ENCODE peak calls at places on chromosomes 2 and 18, in nine cellular contexts. R, U, M, D, I, W, P, C and E are unnamed samples.

GRCh38 chr2:195782156-195782555 is 125.1 kb downstream of the SLC39A10 start:
- DNase-seq in C (no peak), U (no peak), W (no peak), P (no peak), M (no peak), R (no peak), I (no peak), D (no peak), E (no peak)

GRCh38 chr2:1653956-1654695 is 90.2 kb downstream of the PXDN start:
- DNase-seq in D (no peak), P (no peak), W (no peak), M (no peak), I (no peak), R (no peak), C (no peak), U (no peak), E (no peak)

GRCh38 chr2:44330801-44331200 is 30.5 kb downstream of the PREPL start:
- DNase-seq in D (no peak), I (no peak), C (no peak), P (no peak), U (no peak), R (no peak), W (no peak), M (no peak), E (no peak)

GRCh38 chr2:231933916-231934401 is 7.8 kb upstream of the NPPC start:
- DNase-seq in R (peak; percentile 100), C (no peak), I (no peak), D (no peak), P (peak; percentile 34), M (no peak), U (no peak), W (no peak), E (peak; percentile 61)

GRCh38 chr2:130286983-130287655 is 55.6 kb upstream of the IMP4 start:
- DNase-seq in P (peak; percentile 48), C (no peak), M (no peak), D (no peak), W (no peak), R (no peak), I (no peak), U (no peak), E (no peak)

GRCh38 chr18:67733094-67733493 is 216.6 kb upstream of the DSEL start:
- DNase-seq in D (no peak), U (no peak), C (no peak), P (no peak), M (no peak), R (no peak), W (no peak), I (no peak), E (no peak)

GRCh38 chr2:241814571-241815476 is 5.8 kb downstream of the NEU4 start:
- DNase-seq in R (no peak), U (peak; percentile 58), P (peak; percentile 71), M (no peak), C (peak; percentile 18), I (no peak), W (no peak), D (no peak), E (no peak)

GRCh38 chr2:28407976-28408690 is 15.5 kb downstream of the FOSL2 start:
- DNase-seq in D (no peak), W (no peak), R (no peak), U (peak; percentile 67), C (no peak), I (no peak), M (peak; percentile 46), P (no peak), E (no peak)

GRCh38 chr18:12934454-12935071 is 13.2 kb upstream of the SEH1L start:
- DNase-seq in D (peak; percentile 47), U (peak; percentile 85), P (peak; percentile 80), R (peak; percentile 82), M (peak; percentile 81), C (peak; percentile 80), I (peak; percentile 90), W (peak; percentile 91), E (peak; percentile 75)

GRCh38 chr2:207330912-207331311 is 165.2 kb upstream of the KLF7 start:
- DNase-seq in W (no peak), D (peak; percentile 97), R (no peak), C (no peak), I (no peak), P (no peak), M (no peak), U (no peak), E (peak; percentile 64)

GRCh38 chr2:241843321-241844065 is 15.2 kb downstream of the PDCD1 start:
- DNase-seq in U (no peak), M (peak; percentile 47), I (no peak), W (no peak), C (peak; percentile 20), R (no peak), D (no peak), P (peak; percentile 76), E (peak; percentile 10)

GRCh38 chr2:45860136-45861106 is 208.9 kb downstream of the PRKCE start:
- DNase-seq in D (no peak), W (peak; percentile 21), M (no peak), U (no peak), P (no peak), I (peak; percentile 68), R (peak; percentile 84), C (no peak), E (peak; percentile 78)

GRCh38 chr2:226752887-226753286 is 46.7 kb downstream of the IRS1 start:
- DNase-seq in D (no peak), W (no peak), C (no peak), U (no peak), M (no peak), R (no peak), I (no peak), P (no peak), E (no peak)

GRCh38 chr2:226754821-226755536 is 44.6 kb downstream of the IRS1 start:
- DNase-seq in U (no peak), C (no peak), D (no peak), R (no peak), W (no peak), I (no peak), P (no peak), M (no peak), E (no peak)

GRCh38 chr2:226758886-226759660 is 40.5 kb downstream of the IRS1 start:
- DNase-seq in W (no peak), R (peak; percentile 90), U (no peak), D (no peak), I (no peak), M (no peak), P (no peak), C (no peak), E (no peak)

GRCh38 chr2:226759768-226760167 is 39.9 kb downstream of the IRS1 start:
- DNase-seq in U (no peak), W (no peak), D (no peak), I (no peak), P (no peak), M (no peak), C (no peak), R (peak; percentile 27), E (no peak)

DNA sequence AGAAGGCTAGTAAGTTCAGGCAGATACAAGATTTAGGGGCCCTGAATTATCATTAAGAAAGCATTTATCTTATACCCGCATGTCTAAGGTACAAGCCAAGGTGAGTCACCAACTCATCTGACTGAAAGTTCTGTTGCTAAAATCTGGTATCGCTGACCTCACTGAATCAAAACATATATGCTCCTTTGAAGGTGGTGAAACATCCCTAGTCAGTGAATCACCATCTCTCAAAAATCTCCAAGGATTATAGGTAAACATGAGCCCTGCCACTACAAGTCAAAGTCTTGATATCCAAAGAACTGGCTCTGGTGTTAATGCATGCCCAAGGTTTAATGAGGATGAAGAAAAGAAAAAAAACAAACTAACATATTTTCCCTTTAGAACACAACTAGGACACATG is 43.5 kb downstream of the IRS1 start:
- DNase-seq in D (peak; percentile 81), I (no peak), R (no peak), C (no peak), M (no peak), W (peak; percentile 35), U (no peak), P (no peak), E (no peak)
- H3K4me3 ChIP-seq in D (no peak overlapping the region), I (no peak overlapping the region), R (no peak overlapping the region), C (no peak overlapping the region), M (no peak overlapping the region), W (no peak overlapping the region), U (no peak overlapping the region), P (no peak overlapping the region), E (no peak overlapping the region)

GRCh38 chr18:59593291-59593717 is 103.9 kb downstream of the CCBE1 start:
- DNase-seq in P (no peak), R (no peak), W (no peak), C (no peak), M (no peak), D (no peak), U (no peak), I (no peak), E (no peak)
- H3K27me3 ChIP-seq in P (no peaks in the 10 kb centered on the region), R (no peaks in the 10 kb centered on the region), W (no peaks in the 10 kb centered on the region), C (no peaks in the 10 kb centered on the region), M (no peaks in the 10 kb centered on the region), D (no peaks in the 10 kb centered on the region), U (no peaks in the 10 kb centered on the region), I (peaks cover 16% of the 10 kb centered on the region), E (no peaks in the 10 kb centered on the region)

GRCh38 chr18:36187138-36187825 is at the start of gene MOCOS:
- DNase-seq in P (peak; percentile 97), C (no peak), W (peak; percentile 73), D (peak; percentile 23), I (peak; percentile 81), R (peak; percentile 6), M (peak; percentile 96), U (peak; percentile 89), E (peak; percentile 47)

GRCh38 chr18:36186461-36187137 is 698 bp upstream of the MOCOS start:
- DNase-seq in U (no peak), D (no peak), C (no peak), W (peak; percentile 11), R (no peak), P (peak; percentile 77), I (no peak), M (peak; percentile 80), E (no peak)

GRCh38 chr18:36185157-36185556 is 2.1 kb upstream of the MOCOS start:
- DNase-seq in M (no peak), C (no peak), I (no peak), P (no peak), R (no peak), D (no peak), W (no peak), U (no peak), E (no peak)

GRCh38 chr18:36183987-36184386 is 3.3 kb upstream of the MOCOS start:
- DNase-seq in D (no peak), R (no peak), P (no peak), U (no peak), W (no peak), I (no peak), C (no peak), M (no peak), E (no peak)

GRCh38 chr18:36185901-36186460 is 1.3 kb upstream of the MOCOS start:
- DNase-seq in D (no peak), R (no peak), C (no peak), M (no peak), P (no peak), I (no peak), W (no peak), U (no peak), E (no peak)
- H3K4me3 ChIP-seq in D (no peak overlapping the region), R (no peak overlapping the region), C (no peak overlapping the region), M (no peak overlapping the region), P (peak overlapping the region; percentile 73), I (no peak overlapping the region), W (no peak overlapping the region), U (peak overlapping the region; percentile 56), E (no peak overlapping the region)

DNA sequence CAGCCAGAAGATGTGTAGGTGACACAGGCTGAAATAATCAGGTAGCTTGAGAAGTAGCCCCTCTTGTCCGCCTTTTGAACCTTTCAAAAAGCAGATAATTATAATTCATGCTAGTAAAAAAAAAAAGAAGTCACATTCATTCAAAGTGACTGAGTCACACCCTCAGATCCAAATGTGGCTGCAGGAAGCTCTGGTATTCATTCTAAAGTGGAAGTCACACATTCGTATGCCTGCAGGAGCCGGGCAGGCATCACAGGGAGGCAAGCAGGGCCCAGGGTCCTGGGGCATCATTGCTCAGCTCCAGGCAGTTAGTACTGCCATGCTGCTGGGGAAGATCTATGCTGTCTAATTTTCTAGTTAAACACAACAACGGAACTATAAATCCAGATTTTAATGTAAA is 21.7 kb upstream of the RAB11FIP5 start:
- DNase-seq in I (no peak), M (no peak), U (no peak), P (no peak), R (no peak), C (no peak), W (peak; percentile 40), D (no peak), E (no peak)
- H3K27me3 ChIP-seq in I (no peaks in the 10 kb centered on the region), M (no peaks in the 10 kb centered on the region), U (no peaks in the 10 kb centered on the region), P (no peaks in the 10 kb centered on the region), R (peaks cover 3% of the 10 kb centered on the region), C (no peaks in the 10 kb centered on the region), W (no peaks in the 10 kb centered on the region), D (no peaks in the 10 kb centered on the region), E (no peaks in the 10 kb centered on the region)